ENCODE peak calls at places on chromosomes 4 and X, in six cellular contexts. J is mammary epithelial cell; B is RWPE1; U is stimulated activated CD8-positive, alpha-beta memory T cell treated with anti-CD3 and anti-CD28 coated beads, Interleukin-2, amount 100 ng/mL, for 48 hours; G is NCI-H1092; R is A549. Y is an unnamed sample.

GRCh38 chrX:38811515-38812239 is 10.4 kb downstream of the MID1IP1 start:
- DNase-seq in B (peak), U (no peak), J (peak), R (no peak), G (no peak), Y (no peak)

GRCh38 chr4:139576219-139576618 is 20.2 kb upstream of the SETD7 start:
- DNase-seq in J (no peak), R (no peak), U (no peak), B (no peak), G (no peak), Y (peak)

GRCh38 chrX:9611436-9612145 is 146.7 kb downstream of the TBL1X start:
- DNase-seq in R (no peak), J (no peak), U (no peak), B (no peak), G (peak), Y (no peak)

GRCh38 chrX:13742397-13743176 is 8.0 kb downstream of the OFD1 start:
- DNase-seq in R (no peak), J (no peak), G (no peak), U (no peak), B (no peak), Y (no peak)

GRCh38 chrX:107699611-107700010 is 71.3 kb downstream of the PRPS1 start:
- DNase-seq in U (no peak), R (no peak), J (no peak), G (no peak), B (no peak), Y (no peak)

GRCh38 chr4:37837446-37837845 is 11.0 kb downstream of the PGM2 start:
- DNase-seq in J (peak), U (no peak), G (no peak), R (no peak), B (peak), Y (peak)

GRCh38 chr4:78645853-78646757 is 94.5 kb downstream of the ANXA3 start:
- DNase-seq in U (no peak), B (peak), G (no peak), R (peak), J (peak), Y (peak)

GRCh38 chrX:19743386-19743785 is 144.0 kb downstream of the SH3KBP1 start:
- DNase-seq in R (no peak), G (no peak), U (no peak), J (no peak), B (no peak), Y (no peak)

GRCh38 chrX:15721911-15722310 is 16.2 kb upstream of the CA5B start:
- DNase-seq in R (no peak), B (no peak), U (no peak), J (no peak), G (no peak), Y (no peak)

GRCh38 chr4:26525136-26525535 is 34.9 kb upstream of the CCKAR start:
- DNase-seq in J (peak), G (no peak), U (no peak), B (peak), R (no peak), Y (no peak)

GRCh38 chrX:136607236-136607635 is 40.7 kb upstream of the CD40LG start:
- DNase-seq in U (no peak), R (no peak), J (no peak), G (no peak), B (no peak), Y (no peak)

GRCh38 chr4:122666527-122667245 is 45.8 kb upstream of the IL21 start:
- DNase-seq in G (no peak), B (peak), J (peak), U (no peak), R (peak), Y (no peak)

GRCh38 chrX:13099121-13099520 is 54.7 kb upstream of the FAM9C start:
- DNase-seq in B (no peak), J (peak), U (no peak), G (no peak), R (no peak), Y (peak)

GRCh38 chrX:154750301-154751120 is at the start of gene GAB3:
- DNase-seq in J (no peak), G (peak), R (no peak), U (no peak), B (no peak), Y (peak)

GRCh38 chrX:118655561-118656246 is 71.7 kb upstream of the IL13RA1 start:
- DNase-seq in U (no peak), R (peak), G (no peak), J (peak), B (no peak), Y (no peak)

GRCh38 chr4:186203391-186203802 is 12.0 kb downstream of the CYP4V2 start:
- DNase-seq in G (no peak), U (no peak), R (no peak), J (no peak), B (no peak), Y (peak)

GRCh38 chr4:37628977-37629609 is 57.1 kb downstream of the RELL1 start:
- DNase-seq in R (peak), B (peak), G (no peak), U (no peak), J (peak), Y (no peak)

GRCh38 chr4:7192252-7193039 is at the start of gene SORCS2:
- DNase-seq in R (peak), U (peak), J (no peak), G (peak), B (peak), Y (peak)